ENCODE peak calls at places on chromosomes 6 and 20, in five cellular contexts. P is spleen, K is GM23338, R is Panc1, S is stomach. Q is an unnamed sample. For H3K36me3, the result is how much of the 10 kb centered on the place peaks cover.

GRCh38 chr6:150006961-150007464 is 18.3 kb downstream of the RAET1L start:
- DNase-seq in K (peak), P (peak), S (no peak), R (no peak), Q (no peak)

GRCh38 chr20:17797163-17797562 is 97.4 kb downstream of the BANF2 start:
- DNase-seq in K (peak), P (no peak), R (no peak), S (no peak), Q (no peak)

GRCh38 chr20:53943522-53944291 is 126.7 kb downstream of the BCAS1 start:
- DNase-seq in K (peak), P (no peak), S (no peak), R (no peak), Q (no peak)

GRCh38 chr20:40197744-40198143 is 491.3 kb downstream of the MAFB start:
- DNase-seq in P (no peak), R (no peak), K (no peak), S (no peak), Q (no peak)

GRCh38 chr6:16136536-16137450 is 7.9 kb downstream of the MYLIP start:
- DNase-seq in K (no peak), S (peak), P (no peak), R (no peak), Q (peak)

GRCh38 chr6:130118236-130118635 is 99.9 kb downstream of the L3MBTL3 start:
- DNase-seq in R (no peak), S (no peak), K (no peak), P (no peak), Q (no peak)

GRCh38 chr6:83096791-83097190 is 29.3 kb downstream of the DOP1A start:
- DNase-seq in R (no peak), P (no peak), S (no peak), K (no peak), Q (no peak)

GRCh38 chr6:85344996-85345395 is 104.9 kb upstream of the NT5E start:
- DNase-seq in R (no peak), K (no peak), S (no peak), P (no peak), Q (no peak)

GRCh38 chr20:41669708-41670263 is 51.6 kb upstream of the CHD6 start:
- DNase-seq in R (no peak), K (peak), S (no peak), P (no peak), Q (no peak)

GRCh38 chr6:169811072-169811471 is 59.6 kb downstream of the ERMARD start:
- DNase-seq in P (peak), S (no peak), K (no peak), R (no peak), Q (no peak)

GRCh38 chr6:8170245-8170644 is 67.9 kb upstream of the EEF1E1 start:
- DNase-seq in K (peak), R (no peak), P (no peak), S (no peak), Q (no peak)

GRCh38 chr6:90284236-90284744 is 12.4 kb downstream of the BACH2 start:
- DNase-seq in R (no peak), S (no peak), P (no peak), K (peak), Q (no peak)

GRCh38 chr20:57507477-57507876 is 17.5 kb downstream of the CTCFL start:
- DNase-seq in K (no peak), P (no peak), R (no peak), S (no peak), Q (no peak)

GRCh38 chr20:24968278-24968677 is 19.2 kb downstream of the CST7 start:
- DNase-seq in S (no peak), R (no peak), P (peak), K (no peak), Q (no peak)

GRCh38 chr6:21587925-21588811 is 5.4 kb upstream of the SOX4 start:
- DNase-seq in P (peak), S (peak), R (no peak), K (peak), Q (peak)

GRCh38 chr20:50369225-50370035 is 140.8 kb upstream of the PTPN1 start:
- DNase-seq in K (no peak), P (no peak), R (no peak), S (peak), Q (peak)

GRCh38 chr6:28281288-28282064 is at the start of gene PGBD1:
- DNase-seq in K (peak), P (peak), R (no peak), S (peak), Q (peak)

GRCh38 chr6:54291738-54292137 is 16.5 kb upstream of the TINAG start:
- DNase-seq in S (no peak), R (no peak), K (no peak), P (no peak), Q (no peak)

GRCh38 chr6:14889172-14889571 is 356.7 kb upstream of the JARID2 start:
- DNase-seq in P (no peak), S (no peak), R (no peak), K (no peak), Q (peak)

GRCh38 chr20:61736001-61736635 is 329.6 kb downstream of the TAF4 start:
- DNase-seq in S (no peak), K (no peak), P (peak), R (no peak), Q (no peak)

GRCh38 chr6:41600499-41601247 is 37.6 kb upstream of the MDFI start:
- DNase-seq in K (no peak), R (no peak), S (no peak), P (peak), Q (no peak)

GRCh38 chr6:3209114-3210023 is 18.1 kb downstream of the TUBB2B start:
- DNase-seq in K (peak), S (peak), P (no peak), R (peak), Q (no peak)
- TF ChIP-seq POLR2AphosphoS5 in K (peak), S (no peak), P (no peak), R (no peak), Q (no peak)

DNA sequence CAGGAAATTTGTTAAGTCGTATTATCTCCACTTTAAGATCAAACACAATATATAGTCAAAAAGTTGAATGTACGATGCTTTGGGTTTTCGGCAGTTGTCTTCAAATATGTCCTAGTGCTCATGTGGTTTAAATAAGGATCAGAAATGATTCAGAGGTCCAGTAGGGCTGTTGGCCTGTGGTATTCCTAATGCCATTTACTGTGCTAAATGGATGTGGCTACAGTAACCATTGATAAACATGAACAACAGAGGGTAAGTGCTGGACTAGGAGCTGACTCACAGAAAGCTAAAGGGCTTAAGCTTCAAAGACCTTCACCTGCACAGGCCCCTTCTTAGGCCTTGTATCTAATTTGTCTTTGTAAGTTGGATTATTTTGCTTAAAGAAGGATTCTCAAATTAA is 80.5 kb upstream of the TPD52L1 start:
- DNase-seq in R (no peak), S (no peak), K (no peak), P (no peak), Q (no peak)
- H3K36me3 ChIP-seq in R (under half), S (under half), K (under half), P (under half), Q (under half)

GRCh38 chr20:653110-653589 is at the start of gene SRXN1:
- DNase-seq in K (peak), S (peak), P (peak), R (no peak), Q (peak)
- TF ChIP-seq POLR2AphosphoS5 in K (no peak), S (peak), P (peak), R (no peak), Q (peak)

GRCh38 chr20:49074521-49074920 is 28.4 kb downstream of the CSE1L start:
- DNase-seq in P (no peak), R (no peak), S (no peak), K (no peak), Q (no peak)

DNA sequence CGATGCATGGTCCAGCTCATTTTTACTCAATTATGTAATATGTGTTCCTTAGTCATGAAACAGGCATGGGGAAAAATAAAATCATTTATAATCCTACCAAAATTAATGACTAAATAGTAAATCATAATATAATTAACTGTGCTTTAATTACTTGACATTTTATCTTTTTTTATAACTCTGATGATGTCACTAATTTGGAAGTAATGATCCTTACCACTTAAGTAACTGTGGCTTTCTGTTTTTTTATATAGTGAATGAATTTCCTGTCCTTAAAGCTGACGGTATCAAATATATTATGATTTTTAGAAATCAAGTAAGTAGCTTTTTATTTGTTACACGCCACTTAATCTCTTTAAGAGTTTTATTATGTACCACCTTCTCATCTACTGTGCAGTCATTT is 32.2 kb downstream of the CSE1L start:
- DNase-seq in S (no peak), P (no peak), K (no peak), R (no peak), Q (no peak)
- H3K36me3 ChIP-seq in S (half or more), P (under half), K (half or more), R (under half), Q (under half)

DNA sequence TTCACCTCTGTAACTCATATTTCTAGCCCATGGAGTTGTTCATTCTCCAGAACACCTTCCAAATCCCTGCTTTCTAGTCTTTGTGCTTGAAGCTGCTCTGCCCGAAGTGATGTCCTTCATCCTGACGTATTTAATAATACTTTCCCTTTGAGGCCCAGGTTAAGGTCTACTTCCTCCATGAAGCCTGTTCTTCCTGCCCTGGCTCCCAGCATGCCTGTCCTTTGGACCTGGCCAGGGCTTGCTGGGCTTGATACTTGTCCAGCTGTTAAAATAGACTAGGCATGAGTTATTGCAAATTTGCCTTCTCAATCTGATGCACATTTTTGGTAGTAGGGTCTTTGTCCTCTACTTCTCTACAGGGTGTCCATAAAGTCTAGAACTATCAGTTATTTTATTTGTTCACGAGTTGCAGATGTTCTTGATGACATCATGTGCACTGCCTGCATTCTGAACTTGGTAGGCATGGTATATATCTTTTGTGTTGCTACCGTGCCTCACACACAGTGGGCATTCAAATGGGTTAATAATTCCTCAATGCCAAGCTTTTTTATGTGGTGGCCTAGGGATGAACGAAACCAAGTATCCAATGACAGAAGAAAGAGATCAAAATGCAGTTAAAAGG is 3.1 kb upstream of the MAP7 start:
- DNase-seq in P (no peak), K (no peak), S (no peak), R (no peak), Q (no peak)
- TF ChIP-seq POLR2AphosphoS5 in P (no peak), K (no peak), S (no peak), R (no peak), Q (no peak)

DNA sequence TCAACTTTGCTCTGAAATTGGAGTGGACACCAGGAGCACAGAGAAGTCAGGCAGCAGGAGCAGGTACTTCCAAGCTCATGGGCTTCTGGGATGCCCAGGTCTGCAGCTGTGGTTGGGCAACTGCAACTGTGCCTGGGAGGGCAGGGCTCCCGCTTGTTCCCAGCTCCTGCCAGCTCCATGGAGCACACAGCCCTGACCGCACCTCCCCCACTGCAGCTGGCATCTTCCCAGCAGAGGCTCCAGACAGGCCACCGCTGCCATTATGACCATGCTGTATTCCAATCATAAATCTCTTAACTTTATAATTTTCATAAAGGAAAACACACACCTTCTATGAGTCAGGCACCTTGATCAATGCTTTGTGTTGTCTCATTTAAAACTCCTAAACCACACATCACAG is 36.9 kb downstream of the STK38 start:
- DNase-seq in S (no peak), R (no peak), K (no peak), P (no peak), Q (no peak)
- H3K36me3 ChIP-seq in S (half or more), R (under half), K (under half), P (under half), Q (under half)

GRCh38 chr6:30725713-30726505 is 5.8 kb downstream of the TUBB start:
- DNase-seq in K (peak), S (no peak), P (peak), R (no peak), Q (no peak)

GRCh38 chr6:30732237-30732943 is 10.1 kb downstream of the FLOT1 start:
- DNase-seq in S (no peak), R (no peak), P (no peak), K (no peak), Q (no peak)

GRCh38 chr6:30727920-30728605 is 7.9 kb downstream of the TUBB start:
- DNase-seq in S (no peak), P (peak), K (no peak), R (no peak), Q (no peak)

GRCh38 chr6:30726506-30727413 is 6.6 kb downstream of the TUBB start:
- DNase-seq in K (no peak), P (peak), R (no peak), S (no peak), Q (no peak)

GRCh38 chr6:30730611-30731435 is 10.7 kb downstream of the TUBB start:
- DNase-seq in R (no peak), S (peak), P (peak), K (peak), Q (peak)
- TF ChIP-seq POLR2AphosphoS5 in R (no peak), S (no peak), P (peak), K (peak), Q (peak)

Q was measured in prostate gland.